ENCODE peak calls at places on chromosome X, in six cellular contexts. P, J, F, N, G and A are unnamed samples.
A peak's percentile ranks its signal among the peaks of the same experiment; 100 is the strongest.

GRCh38 chrX:15947648-15948317 is 93.2 kb upstream of the AP1S2 start:
- DNase-seq in G (no peak), F (no peak), J (no peak), P (no peak), N (no peak), A (no peak)

GRCh38 chrX:121975666-121976065 is 928.3 kb downstream of the GLUD2 start:
- DNase-seq in N (no peak), F (no peak), P (no peak), J (no peak), G (no peak), A (no peak)

GRCh38 chrX:22090181-22090580 is 58.1 kb downstream of the PHEX start:
- DNase-seq in G (no peak), F (no peak), P (no peak), J (no peak), N (no peak), A (no peak)

GRCh38 chrX:3230496-3230895 is 116.0 kb downstream of the MXRA5 start:
- DNase-seq in G (no peak), F (no peak), J (no peak), P (no peak), N (no peak), A (no peak)

GRCh38 chrX:64885850-64886249 is 90.4 kb downstream of the ZC4H2 start:
- DNase-seq in N (no peak), P (no peak), F (no peak), G (peak; percentile 3), J (no peak), A (peak; percentile 12)

GRCh38 chrX:8018916-8019315 is 91.7 kb upstream of the PNPLA4 start:
- DNase-seq in G (no peak), N (no peak), P (no peak), F (no peak), J (no peak), A (no peak)

GRCh38 chrX:19350831-19351447 is 7.2 kb downstream of the PDHA1 start:
- DNase-seq in G (peak; percentile 36), J (no peak), P (no peak), F (no peak), N (no peak), A (peak; percentile 71)

GRCh38 chrX:39808471-39808917 is 289.3 kb downstream of the BCOR start:
- DNase-seq in F (no peak), P (no peak), J (no peak), G (no peak), N (no peak), A (no peak)

GRCh38 chrX:24235084-24235710 is 78.7 kb downstream of the SUPT20HL2 start:
- DNase-seq in N (no peak), F (no peak), P (no peak), J (no peak), G (no peak), A (no peak)

GRCh38 chrX:85964744-85965143 is 82.6 kb downstream of the CHM start:
- DNase-seq in P (no peak), N (no peak), G (no peak), F (no peak), J (no peak), A (no peak)

GRCh38 chrX:20312018-20312417 is 45.3 kb upstream of the RPS6KA3 start:
- DNase-seq in F (no peak), G (no peak), N (no peak), J (no peak), P (no peak), A (no peak)

GRCh38 chrX:37846934-37847732 is at the start of gene DYNLT3:
- DNase-seq in G (peak; percentile 75), P (peak; percentile 87), J (peak; percentile 69), N (peak; percentile 18), F (peak; percentile 66), A (peak; percentile 43)